ENCODE peak calls at places on chromosome 18, in four cellular contexts. S is breast epithelium, F is upper lobe of right lung, X is astrocyte of the spinal cord. R is an unnamed sample.

GRCh38 chr18:68893396-68893795 is 95.5 kb downstream of the CCDC102B start:
- DNase-seq in F (no peak), S (no peak), X (no peak), R (peak)

GRCh38 chr18:40974448-40974847 is 980.6 kb upstream of the PIK3C3 start:
- DNase-seq in S (no peak), X (no peak), F (no peak), R (no peak)

GRCh38 chr18:5107990-5108389 is 89.1 kb downstream of the AKAIN1 start:
- DNase-seq in S (no peak), X (no peak), F (no peak), R (no peak)

GRCh38 chr18:48958951-48959350 is 8.2 kb upstream of the SMAD7 start:
- DNase-seq in S (no peak), F (no peak), X (no peak), R (no peak)

GRCh38 chr18:8703181-8703638 is 2.1 kb upstream of the MTCL1 start:
- DNase-seq in S (no peak), X (no peak), F (no peak), R (no peak)

GRCh38 chr18:42578781-42579180 is 536.7 kb downstream of the RIT2 start:
- DNase-seq in X (peak), F (no peak), S (no peak), R (no peak)

GRCh38 chr18:46332286-46332801 is 228.2 kb downstream of the HAUS1 start:
- DNase-seq in F (no peak), X (no peak), S (no peak), R (no peak)

GRCh38 chr18:9069482-9070059 is 32.9 kb upstream of the NDUFV2 start:
- DNase-seq in F (no peak), X (no peak), S (no peak), R (peak)

GRCh38 chr18:21997207-21998143 is 171.9 kb upstream of the GATA6 start:
- DNase-seq in X (peak), F (no peak), S (no peak), R (peak)

GRCh38 chr18:63342206-63342605 is 22.6 kb upstream of the BCL2 start:
- DNase-seq in F (no peak), X (peak), S (no peak), R (peak)
- TF ChIP-seq CTCF in F (peak), X (peak), S (peak), R (peak)

GRCh38 chr18:78427081-78427480 is 552.5 kb upstream of the SALL3 start:
- DNase-seq in F (no peak), S (no peak), X (no peak), R (no peak)

GRCh38 chr18:78436110-78436509 is 543.5 kb upstream of the SALL3 start:
- DNase-seq in X (no peak), F (no peak), S (no peak), R (no peak)

GRCh38 chr18:78430171-78430857 is 549.3 kb upstream of the SALL3 start:
- DNase-seq in S (no peak), X (no peak), F (no peak), R (no peak)

GRCh38 chr18:78429127-78430108 is 550.2 kb upstream of the SALL3 start:
- DNase-seq in F (no peak), S (no peak), X (no peak), R (no peak)

GRCh38 chr18:78431606-78432005 is 548.0 kb upstream of the SALL3 start:
- DNase-seq in X (no peak), F (no peak), S (no peak), R (no peak)
- H3K4me3 ChIP-seq in X (no peak), F (no peak), S (no peak), R (no peak)

GRCh38 chr18:70075906-70076305 is 128.2 kb upstream of the CD226 start:
- DNase-seq in S (no peak), F (no peak), X (no peak), R (no peak)
- TF ChIP-seq CTCF in S (no peak), F (no peak), X (no peak), R (no peak)

DNA sequence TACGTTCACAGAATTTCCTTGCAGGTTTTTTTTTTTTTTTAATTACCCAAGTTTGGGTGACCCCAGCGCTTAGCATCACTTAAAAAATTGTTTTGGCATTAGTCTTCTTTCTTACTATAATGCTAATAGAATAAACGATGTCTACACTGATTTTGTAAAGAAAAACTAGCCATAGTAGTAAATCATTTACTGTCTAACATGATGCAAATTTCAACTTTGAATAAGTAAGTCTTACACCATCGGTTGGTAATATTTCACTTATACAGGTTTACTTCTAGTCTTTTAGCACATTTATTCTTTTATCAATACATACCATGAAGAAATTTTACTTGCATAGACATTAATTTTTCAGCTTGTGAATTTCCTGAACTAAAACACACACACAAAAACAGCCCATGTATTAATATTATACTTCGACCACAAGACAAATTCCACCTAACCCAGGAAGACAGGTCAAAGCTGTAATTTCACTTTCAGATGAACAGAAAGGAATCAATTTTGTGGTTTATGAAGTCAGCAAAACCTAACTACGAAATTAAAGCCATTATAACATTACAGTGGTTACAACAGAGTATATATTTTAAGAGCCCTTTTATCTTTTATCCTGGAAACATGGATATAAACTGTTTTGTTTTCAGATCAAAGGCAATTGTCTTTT is 1.9 kb downstream of the YES1 start:
- DNase-seq in F (no peak), X (peak), S (no peak), R (peak)
- H3K4me3 ChIP-seq in F (peak), X (peak), S (peak), R (peak)

GRCh38 chr18:25497395-25497794 is 145.4 kb upstream of the ZNF521 start:
- DNase-seq in X (no peak), S (no peak), F (no peak), R (no peak)

GRCh38 chr18:25496544-25496943 is 144.6 kb upstream of the ZNF521 start:
- DNase-seq in S (no peak), F (no peak), X (no peak), R (no peak)

GRCh38 chr18:25490316-25490715 is 138.3 kb upstream of the ZNF521 start:
- DNase-seq in X (no peak), S (no peak), F (no peak), R (no peak)

GRCh38 chr18:25493401-25493800 is 141.4 kb upstream of the ZNF521 start:
- DNase-seq in X (no peak), F (no peak), S (no peak), R (no peak)

DNA sequence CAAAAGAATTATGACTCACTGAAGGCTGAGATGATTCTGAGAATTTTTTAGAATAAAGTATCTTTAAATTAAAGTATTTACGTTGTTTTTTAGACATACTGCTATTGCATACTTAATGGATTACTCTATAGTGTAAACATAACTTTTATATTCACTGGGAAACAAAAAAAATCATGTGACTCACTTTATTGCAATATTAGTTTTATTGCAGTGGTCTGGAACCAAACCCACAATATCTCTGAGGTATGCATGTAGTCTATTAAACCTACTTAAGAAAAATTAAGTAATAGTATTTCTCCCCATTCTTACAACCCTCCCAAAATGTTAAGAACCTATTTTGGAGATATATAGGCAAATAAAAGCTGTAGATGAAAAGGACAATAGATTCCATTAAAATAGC is 142.9 kb upstream of the ZNF521 start:
- DNase-seq in F (no peak), S (no peak), X (no peak), R (no peak)
- TF ChIP-seq CTCF in F (no peak), S (no peak), X (no peak), R (no peak)

GRCh38 chr18:32769242-32770180 is 3.3 kb downstream of the KLHL14 start:
- DNase-seq in X (no peak), S (no peak), F (no peak), R (peak)
- H3K4me3 ChIP-seq in X (peak), S (peak), F (peak), R (no peak)

GRCh38 chr18:30889582-30890301 is 152.8 kb downstream of the DSC3 start:
- DNase-seq in X (peak), F (no peak), S (no peak), R (peak)
- TF ChIP-seq CTCF in X (peak), F (peak), S (peak), R (peak)

DNA sequence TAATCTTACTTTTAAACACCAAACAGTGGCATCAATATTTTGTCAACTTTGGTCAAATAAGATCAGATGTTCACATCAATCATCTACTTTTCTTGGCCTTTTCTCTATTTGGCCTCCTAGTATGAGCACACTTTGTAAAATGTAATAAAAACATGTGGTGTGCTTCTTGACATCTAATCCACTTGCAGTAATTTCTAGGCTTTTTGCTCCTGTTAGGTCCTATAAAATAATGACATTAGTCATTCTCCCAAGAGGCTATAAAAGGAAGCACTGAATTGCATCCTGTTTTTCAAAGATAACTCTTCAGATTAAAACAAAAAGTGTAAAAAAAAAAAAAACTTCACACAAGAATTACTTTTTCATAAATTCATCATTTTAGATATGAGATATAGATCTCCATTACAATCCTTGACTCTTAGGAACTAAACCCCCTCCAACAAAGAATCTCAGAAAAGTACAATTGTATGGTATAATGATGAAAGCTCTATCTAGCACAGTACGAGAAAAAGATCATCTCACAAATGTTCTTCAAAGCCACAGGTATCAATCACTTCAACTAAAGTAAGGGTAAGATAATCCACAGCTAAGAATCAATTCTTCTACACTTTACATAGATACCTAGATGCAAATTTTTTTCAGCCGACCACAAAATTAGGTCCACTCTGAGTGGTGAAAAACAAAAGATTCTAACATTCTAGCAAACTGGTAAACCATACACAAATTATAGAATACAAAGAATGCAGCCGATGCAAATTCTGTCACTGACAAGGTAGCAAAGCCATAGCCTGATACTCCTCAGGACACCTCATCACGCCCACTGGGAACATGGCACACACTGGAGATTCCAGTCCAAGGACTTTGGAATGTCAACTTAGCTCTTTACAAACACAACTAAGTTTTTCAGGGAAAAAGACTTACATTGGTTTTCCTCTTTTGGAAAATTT is 2.7 kb downstream of the BCL2 start:
- DNase-seq in F (no peak), S (no peak), X (no peak), R (peak)
- H3K4me3 ChIP-seq in F (peak), S (peak), X (no peak), R (peak)

DNA sequence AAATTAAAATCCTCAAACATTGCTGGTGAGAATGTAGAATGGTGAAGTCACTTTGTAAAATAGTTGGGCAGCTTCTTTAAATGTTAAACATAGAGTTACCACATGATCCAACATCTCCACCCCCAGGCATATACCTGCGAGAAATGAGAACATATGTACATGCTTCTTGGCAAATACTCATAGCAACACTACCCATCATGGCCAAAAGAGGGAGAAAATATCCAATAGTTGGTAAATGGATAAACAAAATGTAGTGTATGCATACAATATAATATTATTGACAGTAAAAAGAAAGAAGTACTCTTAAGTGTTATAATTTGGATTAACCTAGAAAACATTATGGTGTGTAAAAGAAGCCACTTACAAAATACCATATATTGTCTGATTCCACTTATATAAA is 185.9 kb downstream of the CDH7 start:
- DNase-seq in S (no peak), X (no peak), F (no peak), R (no peak)
- TF ChIP-seq CTCF in S (no peak), X (peak), F (no peak), R (no peak)